ENCODE peak calls at places on chromosomes 7 and 10, in ten cellular contexts. I is GM23338, M is MM.1S, N is body of pancreas, L is left ventricle myocardium inferior, W is AG04450, G is bronchial epithelial cell, F is dorsolateral prefrontal cortex, A is prostate gland, C is transverse colon. K is an unnamed sample.

GRCh38 chr10:32321016-32321631 is 25.8 kb downstream of the EPC1 start:
- DNase-seq in C (no peak), M (no peak), F (no peak), N (no peak), I (no peak), L (no peak), W (no peak), G (no peak), A (no peak), K (no peak)

GRCh38 chr7:80584778-80585177 is 53.7 kb upstream of the CD36 start:
- DNase-seq in F (no peak), I (peak; percentile 16), A (no peak), L (no peak), M (no peak), G (peak; percentile 95), C (no peak), W (no peak), N (peak; percentile 58), K (no peak)

GRCh38 chr10:59774451-59774850 is 21.2 kb upstream of the MRLN start:
- DNase-seq in I (no peak), M (no peak), W (no peak), A (no peak), N (no peak), C (no peak), G (no peak), L (no peak), F (no peak), K (no peak)

GRCh38 chr10:8088504-8088903 is 34.0 kb downstream of the GATA3 start:
- DNase-seq in A (no peak), W (no peak), C (no peak), F (no peak), N (no peak), G (no peak), I (no peak), M (no peak), L (no peak), K (no peak)

GRCh38 chr7:113731571-113731970 is 187.2 kb downstream of the PPP1R3A start:
- DNase-seq in A (no peak), M (no peak), I (no peak), F (no peak), L (no peak), C (no peak), G (peak; percentile 10), W (no peak), N (no peak), K (no peak)

GRCh38 chr7:76515999-76516443 is 5.7 kb downstream of the UPK3B start:
- DNase-seq in N (no peak), W (no peak), M (no peak), C (peak; percentile 48), A (peak; percentile 34), L (peak; percentile 65), G (peak; percentile 27), I (peak; percentile 58), F (peak; percentile 38), K (no peak)

GRCh38 chr10:97849491-97850402 is at the start of gene GOLGA7B:
- DNase-seq in G (no peak), L (peak; percentile 18), F (peak; percentile 53), C (peak; percentile 44), I (peak; percentile 89), A (no peak), W (no peak), M (peak; percentile 40), N (peak; percentile 71), K (no peak)

GRCh38 chr7:13850185-13850752 is 139.2 kb downstream of the ETV1 start:
- DNase-seq in M (peak; percentile 82), A (no peak), N (peak; percentile 8), C (peak; percentile 11), L (no peak), W (peak; percentile 93), I (peak; percentile 24), G (peak; percentile 98), F (no peak), K (peak; percentile 95)

GRCh38 chr10:125186431-125187170 is 26.2 kb upstream of the CTBP2 start:
- DNase-seq in G (no peak), I (no peak), W (no peak), F (no peak), L (no peak), A (no peak), M (no peak), N (no peak), C (no peak), K (no peak)

GRCh38 chr10:42990721-42991441 is 86.0 kb upstream of the RET start:
- DNase-seq in A (no peak), N (no peak), W (no peak), G (no peak), L (no peak), I (no peak), F (no peak), M (no peak), C (no peak), K (no peak)

GRCh38 chr7:83941300-83941699 is 253.3 kb downstream of the SEMA3A start:
- DNase-seq in C (no peak), W (no peak), N (no peak), M (no peak), A (no peak), L (no peak), I (no peak), F (no peak), G (no peak), K (no peak)

GRCh38 chr10:97547889-97548485 is 24.6 kb upstream of the ANKRD2 start:
- DNase-seq in W (no peak), N (no peak), A (no peak), C (no peak), L (no peak), I (no peak), F (no peak), M (no peak), G (no peak), K (no peak)

GRCh38 chr10:110151871-110152270 is 55.5 kb upstream of the MXI1 start:
- DNase-seq in L (no peak), C (no peak), N (no peak), G (no peak), I (no peak), F (no peak), W (no peak), A (no peak), M (no peak), K (no peak)

GRCh38 chr10:110156046-110156445 is 51.4 kb upstream of the MXI1 start:
- DNase-seq in I (no peak), G (no peak), M (no peak), N (no peak), C (no peak), F (no peak), A (no peak), L (no peak), W (no peak), K (no peak)

GRCh38 chr10:110151467-110151866 is 55.9 kb upstream of the MXI1 start:
- DNase-seq in C (peak; percentile 91), F (no peak), G (peak; percentile 68), W (no peak), N (peak; percentile 92), M (no peak), A (peak; percentile 21), L (no peak), I (no peak), K (no peak)

GRCh38 chr10:110150981-110151380 is 56.4 kb upstream of the MXI1 start:
- DNase-seq in N (no peak), A (no peak), F (no peak), W (no peak), C (no peak), I (no peak), L (no peak), M (no peak), G (no peak), K (no peak)

GRCh38 chr10:110153396-110153795 is 54.0 kb upstream of the MXI1 start:
- DNase-seq in C (no peak), G (no peak), N (no peak), L (no peak), I (no peak), M (no peak), A (no peak), F (no peak), W (no peak), K (no peak)
- H3K27me3 ChIP-seq in C (peaks cover 9% of the 10 kb centered on the region), G (peaks cover 6% of the 10 kb centered on the region), N (no peaks in the 10 kb centered on the region), L (no peaks in the 10 kb centered on the region), I (peaks cover 24% of the 10 kb centered on the region), M (no peaks in the 10 kb centered on the region), A (peaks cover 8% of the 10 kb centered on the region), F (no peaks in the 10 kb centered on the region), W (peaks cover 16% of the 10 kb centered on the region), K (peaks cover 7% of the 10 kb centered on the region)

GRCh38 chr7:141262101-141262819 is 188.4 kb downstream of the TMEM178B start:
- DNase-seq in C (no peak), F (no peak), N (no peak), I (peak; percentile 57), W (no peak), A (no peak), M (no peak), G (no peak), L (no peak), K (no peak)
- TF ChIP-seq CTCF in C (no peak), F (peak; percentile 42), N (no peak), I (peak; percentile 68), W (peak; percentile 21), A (no peak), M (peak; percentile 23), G (no peak), L (peak; percentile 29), K (peak; percentile 4)

DNA sequence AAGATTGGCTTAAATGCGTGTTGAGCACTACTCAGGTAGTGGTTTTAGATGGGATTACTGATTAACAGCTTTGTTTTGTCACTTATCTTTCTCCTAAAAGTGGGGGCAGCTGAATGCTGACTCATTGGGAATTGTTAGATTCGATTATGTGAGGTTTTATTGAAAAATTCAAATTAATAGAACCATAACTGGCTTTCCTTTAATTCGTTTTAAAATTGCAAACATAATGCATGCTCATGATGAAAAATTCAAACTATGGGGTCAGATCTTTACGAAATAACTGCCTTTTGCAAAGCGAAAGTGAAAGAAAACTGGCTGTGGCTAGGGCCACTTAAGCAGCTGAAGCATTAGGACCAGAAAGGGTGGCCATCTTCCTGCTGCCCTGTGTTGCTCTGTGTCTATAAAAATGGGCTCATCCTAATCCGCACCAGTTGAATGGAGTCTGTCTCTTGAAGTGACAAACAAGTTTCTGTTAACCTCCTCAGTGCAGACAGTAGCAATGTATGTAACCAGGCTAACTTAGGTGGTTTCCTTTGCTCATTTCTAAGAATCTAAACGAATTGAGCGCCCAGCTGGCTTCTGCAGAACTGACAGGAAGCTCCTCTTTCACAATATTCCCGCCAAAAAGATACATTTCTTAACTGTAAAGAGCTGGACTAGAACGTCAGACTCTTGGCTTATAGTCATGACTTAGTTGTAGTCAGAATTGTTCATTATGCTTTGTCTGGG is 27.8 kb downstream of the DENND10 start:
- DNase-seq in N (no peak), F (no peak), C (no peak), W (no peak), G (no peak), I (no peak), L (no peak), M (peak; percentile 69), A (no peak), K (no peak)
- H3K4me3 ChIP-seq in N (no peak overlapping the region), F (peak overlapping the region; percentile 32), C (no peak overlapping the region), W (no peak overlapping the region), G (no peak overlapping the region), I (no peak overlapping the region), L (peak overlapping the region; percentile 58), M (peak overlapping the region; percentile 47), A (peak overlapping the region; percentile 6), K (no peak overlapping the region)

DNA sequence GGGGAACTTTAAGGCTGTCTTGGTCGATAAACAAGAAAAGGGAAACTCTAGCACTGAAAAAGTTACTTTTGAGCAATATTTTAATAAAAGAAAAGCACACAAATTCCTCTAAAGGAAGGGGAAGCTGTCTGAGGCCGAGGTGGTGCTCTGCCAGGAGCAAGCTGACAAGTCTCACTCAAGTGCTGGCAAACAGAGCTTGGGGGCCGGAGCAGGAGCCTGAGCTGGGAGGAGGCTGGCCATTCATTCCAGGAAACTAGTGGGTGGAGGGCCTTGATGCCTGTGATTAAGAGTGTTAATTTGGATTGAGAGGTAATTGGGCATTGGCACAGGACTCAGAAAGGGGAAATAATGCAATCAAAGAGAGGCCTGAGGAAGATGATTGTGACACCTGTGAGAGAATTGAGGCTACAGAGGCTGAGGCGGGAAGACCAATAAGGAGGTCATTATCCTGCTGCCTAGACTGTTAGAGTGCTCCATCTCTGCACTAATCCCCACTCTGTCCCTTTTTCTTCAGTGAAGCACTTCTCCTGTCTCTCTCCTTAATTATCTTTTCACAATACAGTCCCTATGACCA is 154.9 kb upstream of the COL1A2 start:
- DNase-seq in L (peak; percentile 27), I (peak; percentile 19), F (no peak), A (no peak), M (no peak), C (no peak), N (no peak), W (no peak), G (no peak), K (no peak)
- H3K27me3 ChIP-seq in L (no peaks in the 10 kb centered on the region), I (peaks cover 44% of the 10 kb centered on the region), F (peaks cover 7% of the 10 kb centered on the region), A (no peaks in the 10 kb centered on the region), M (no peaks in the 10 kb centered on the region), C (no peaks in the 10 kb centered on the region), N (no peaks in the 10 kb centered on the region), W (no peaks in the 10 kb centered on the region), G (no peaks in the 10 kb centered on the region), K (no peaks in the 10 kb centered on the region)